ENCODE peak calls at places on chromosomes 7 and 10, in four cellular contexts. H is GM23248, A is PC-3, Z is RPMI8226. F is an unnamed sample.

GRCh38 chr10:121698336-121698735 is 100.1 kb upstream of the FGFR2 start:
- DNase-seq in H (no peak), A (no peak), Z (no peak), F (no peak)

GRCh38 chr10:1130995-1131790 is 75.0 kb downstream of the WDR37 start:
- DNase-seq in H (no peak), A (no peak), Z (no peak), F (no peak)

GRCh38 chr10:116947838-116948529 is 57.0 kb downstream of the SHTN1 start:
- DNase-seq in H (peak), A (peak), Z (no peak), F (no peak)

GRCh38 chr7:140873473-140873872 is 51.3 kb downstream of the BRAF start:
- DNase-seq in H (no peak), A (no peak), Z (no peak), F (no peak)

GRCh38 chr10:43781480-43782361 is 133.0 kb upstream of the ZNF32 start:
- DNase-seq in H (no peak), A (peak), Z (no peak), F (peak)

GRCh38 chr7:25515876-25516275 is 287.6 kb upstream of the NPVF start:
- DNase-seq in H (peak), A (no peak), Z (no peak), F (no peak)

GRCh38 chr7:157719705-157720655 is 383.2 kb downstream of the DNAJB6 start:
- DNase-seq in H (no peak), A (no peak), Z (no peak), F (no peak)

GRCh38 chr10:123156091-123156490 is 1.9 kb downstream of the BUB3 start:
- DNase-seq in H (peak), A (peak), Z (no peak), F (no peak)

GRCh38 chr10:104406715-104407517 is 53.3 kb downstream of the CFAP58 start:
- DNase-seq in H (peak), A (peak), Z (peak), F (no peak)

GRCh38 chr10:70967591-70968588 is 79.5 kb upstream of the PCBD1 start:
- DNase-seq in H (peak), A (peak), Z (peak), F (no peak)

GRCh38 chr10:101062231-101063161 is 707 bp downstream of the KAZALD1 start:
- DNase-seq in H (peak), A (peak), Z (peak), F (peak)

GRCh38 chr10:133124357-133125211 is 35.4 kb upstream of the KNDC1 start:
- DNase-seq in H (no peak), A (peak), Z (no peak), F (peak)

GRCh38 chr7:36070230-36070629 is 82.8 kb upstream of the EEPD1 start:
- DNase-seq in H (no peak), A (no peak), Z (no peak), F (no peak)

GRCh38 chr7:42475082-42475481 is 238.1 kb upstream of the GLI3 start:
- DNase-seq in H (no peak), A (no peak), Z (no peak), F (no peak)

GRCh38 chr10:44864042-44864436 is 47.1 kb upstream of the TMEM72 start:
- DNase-seq in H (peak), A (peak), Z (no peak), F (no peak)

GRCh38 chr7:157033483-157034473 is 23.3 kb upstream of the MNX1 start:
- DNase-seq in H (no peak), A (no peak), Z (peak), F (no peak)

GRCh38 chr7:118872568-118872967 is 648.1 kb downstream of the ANKRD7 start:
- DNase-seq in H (no peak), A (peak), Z (peak), F (no peak)

GRCh38 chr10:13784067-13784466 is 197.3 kb downstream of the PRPF18 start:
- DNase-seq in H (peak), A (peak), Z (peak), F (no peak)

GRCh38 chr10:10589540-10589939 is 428.1 kb upstream of the CELF2 start:
- DNase-seq in H (peak), A (peak), Z (no peak), F (peak)

GRCh38 chr10:93106631-93107072 is 33.0 kb downstream of the CYP26A1 start:
- DNase-seq in H (no peak), A (no peak), Z (no peak), F (no peak)

GRCh38 chr7:149869867-149870266 is 3.9 kb upstream of the ATP6V0E2 start:
- DNase-seq in H (no peak), A (no peak), Z (no peak), F (no peak)

GRCh38 chr7:49295136-49295535 is 370.8 kb downstream of the CDC14C start:
- DNase-seq in H (peak), A (peak), Z (peak), F (no peak)

GRCh38 chr7:134315679-134316538 is 821 bp downstream of the SLC35B4 start:
- DNase-seq in H (peak), A (peak), Z (peak), F (no peak)

GRCh38 chr10:126663328-126663727 is 7.2 kb downstream of the C10orf90 start:
- DNase-seq in H (peak), A (no peak), Z (no peak), F (no peak)

GRCh38 chr10:63866747-63867140 is 345.5 kb downstream of the REEP3 start:
- DNase-seq in H (peak), A (peak), Z (peak), F (peak)

GRCh38 chr10:103739039-103739764 is 116.2 kb downstream of the SH3PXD2A start:
- DNase-seq in H (peak), A (peak), Z (no peak), F (no peak)

GRCh38 chr7:127751062-127751722 is 99.2 kb downstream of the SND1 start:
- DNase-seq in H (peak), A (no peak), Z (no peak), F (no peak)

GRCh38 chr10:33271969-33272583 is 62.4 kb downstream of the NRP1 start:
- DNase-seq in H (peak), A (peak), Z (no peak), F (no peak)

GRCh38 chr7:50069613-50070012 is 23.4 kb downstream of the ZPBP start:
- DNase-seq in H (peak), A (peak), Z (peak), F (peak)

GRCh38 chr10:97278491-97278989 is 13.9 kb downstream of the ARHGAP19 start:
- DNase-seq in H (peak), A (peak), Z (peak), F (peak)

GRCh38 chr7:55570939-55571338 is 1.4 kb downstream of the VOPP1 start:
- DNase-seq in H (peak), A (peak), Z (no peak), F (no peak)

GRCh38 chr7:21368317-21368716 is 59.6 kb upstream of the SP4 start:
- DNase-seq in H (no peak), A (no peak), Z (no peak), F (no peak)

GRCh38 chr10:100345570-100346330 is 1.3 kb upstream of the SCD start:
- DNase-seq in H (peak), A (peak), Z (no peak), F (no peak)

GRCh38 chr7:28599411-28599810 is 187.1 kb downstream of the CREB5 start:
- DNase-seq in H (no peak), A (no peak), Z (no peak), F (no peak)

GRCh38 chr7:94056796-94057207 is 52.6 kb upstream of the BET1 start:
- DNase-seq in H (peak), A (peak), Z (no peak), F (no peak)

GRCh38 chr10:17385066-17385465 is 69.3 kb downstream of the ST8SIA6 start:
- DNase-seq in H (no peak), A (no peak), Z (no peak), F (no peak)

GRCh38 chr7:159191236-159191635 is 46.6 kb upstream of the VIPR2 start:
- DNase-seq in H (no peak), A (no peak), Z (no peak), F (no peak)

GRCh38 chr10:86662186-86663045 is 5.9 kb upstream of the LDB3 start:
- DNase-seq in H (no peak), A (no peak), Z (no peak), F (no peak)

GRCh38 chr10:97711640-97712267 is 1.8 kb upstream of the MARVELD1 start:
- DNase-seq in H (peak), A (no peak), Z (no peak), F (no peak)